ENCODE peak calls at places on chromosomes 3 and 15, in eight cellular contexts. L is left ventricle myocardium inferior, A is brain microvascular endothelial cell, W is endothelial cell, M is psoas muscle, D is GM20000, Y is AG04450, U is AG09309. P is an unnamed sample.

GRCh38 chr3:172446198-172446597 is 2.1 kb downstream of the GHSR start:
- DNase-seq in L (no peak), U (no peak), W (no peak), M (no peak), A (no peak), Y (no peak), D (no peak), P (no peak)

GRCh38 chr3:123789760-123790159 is 94.4 kb downstream of the MYLK start:
- DNase-seq in M (no peak), A (peak), Y (no peak), U (no peak), L (no peak), W (no peak), D (no peak), P (no peak)

GRCh38 chr15:70526221-70526973 is 237.0 kb downstream of the UACA start:
- DNase-seq in A (peak), U (peak), Y (no peak), M (peak), W (no peak), L (no peak), D (peak), P (peak)

GRCh38 chr3:180932819-180933218 is 20.3 kb downstream of the FXR1 start:
- DNase-seq in U (no peak), W (no peak), M (no peak), L (no peak), D (no peak), A (no peak), Y (no peak), P (no peak)

GRCh38 chr3:29759021-29759359 is 478.1 kb downstream of the RBMS3 start:
- DNase-seq in Y (peak), W (no peak), A (peak), L (no peak), D (no peak), M (no peak), U (peak), P (no peak)

GRCh38 chr3:85539232-85539631 is 580.4 kb downstream of the CADM2 start:
- DNase-seq in Y (no peak), L (no peak), A (no peak), M (no peak), D (no peak), W (no peak), U (no peak), P (no peak)

GRCh38 chr3:194984026-194984425 is 286.9 kb downstream of the XXYLT1 start:
- DNase-seq in L (no peak), U (no peak), W (no peak), Y (no peak), A (no peak), M (no peak), D (no peak), P (no peak)

GRCh38 chr3:107740992-107741896 is 218.5 kb downstream of the BBX start:
- DNase-seq in W (no peak), L (no peak), U (no peak), D (no peak), Y (no peak), M (no peak), A (no peak), P (no peak)

GRCh38 chr3:49618412-49618811 is 55.7 kb upstream of the APEH start:
- DNase-seq in U (no peak), M (no peak), Y (no peak), A (no peak), L (no peak), D (no peak), W (no peak), P (no peak)

GRCh38 chr3:129345971-129346370 is 67.3 kb downstream of the HMCES start:
- DNase-seq in A (no peak), Y (no peak), D (no peak), M (no peak), W (no peak), U (no peak), L (no peak), P (no peak)

GRCh38 chr3:129345281-129345680 is 66.6 kb downstream of the HMCES start:
- DNase-seq in A (no peak), D (no peak), U (no peak), W (no peak), Y (no peak), M (no peak), L (no peak), P (no peak)

GRCh38 chr3:129348734-129349133 is 70.1 kb downstream of the HMCES start:
- DNase-seq in U (no peak), Y (no peak), L (no peak), W (no peak), M (no peak), A (no peak), D (no peak), P (no peak)

GRCh38 chr3:129347446-129347845 is 68.8 kb downstream of the HMCES start:
- DNase-seq in U (no peak), L (no peak), Y (no peak), W (no peak), A (no peak), M (no peak), D (no peak), P (no peak)

GRCh38 chr3:129346690-129347440 is 68.2 kb downstream of the HMCES start:
- DNase-seq in M (no peak), D (no peak), W (no peak), Y (no peak), L (no peak), A (no peak), U (no peak), P (no peak)
- TF ChIP-seq CTCF in M (no peak), D (no peak), W (no peak), Y (no peak), L (no peak), A (no peak), U (no peak), P (no peak)

DNA sequence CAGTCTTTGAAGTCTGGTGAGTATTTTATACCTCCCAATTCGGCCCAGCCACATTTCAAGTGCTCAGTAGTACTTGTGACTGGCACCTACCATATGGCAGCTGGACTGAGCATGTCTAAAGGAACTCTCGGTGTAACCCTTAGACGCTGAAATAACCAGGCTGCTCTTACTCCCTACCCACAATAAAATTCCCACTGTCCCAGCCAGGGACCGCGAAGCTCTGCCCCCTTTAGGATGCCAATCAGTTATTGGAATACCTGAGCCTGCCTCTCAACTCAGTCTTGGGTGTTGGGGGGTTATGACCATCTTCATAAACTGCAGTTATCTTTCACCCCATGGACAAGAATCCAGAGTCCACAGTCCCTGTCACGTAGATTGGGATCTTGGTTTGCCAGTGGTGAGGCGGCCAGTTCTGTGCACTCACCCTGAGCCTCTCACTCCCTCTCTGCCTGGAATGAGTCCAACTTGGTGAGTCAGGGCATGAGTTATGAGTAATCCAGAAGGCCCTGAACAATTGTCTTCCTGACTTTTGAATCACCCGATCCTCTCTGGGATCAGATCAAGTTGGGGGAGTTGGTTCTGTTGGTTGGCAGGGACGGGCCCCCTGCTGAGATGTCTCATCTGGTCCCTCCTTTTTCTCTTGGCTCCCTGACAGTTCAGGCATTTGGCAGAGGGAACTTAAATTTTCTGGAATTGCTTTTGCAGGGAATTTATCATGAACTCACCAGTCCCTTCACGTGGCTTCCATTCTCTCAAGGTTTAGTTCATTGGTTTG is 120.1 kb upstream of the UBE2E1 start:
- DNase-seq in D (no peak), Y (peak), U (peak), M (peak), W (no peak), A (peak), L (peak), P (no peak)
- TF ChIP-seq CTCF in D (no peak), Y (no peak), U (no peak), M (no peak), W (no peak), A (no peak), L (no peak), P (no peak)

GRCh38 chr3:28050895-28051294 is 190.5 kb upstream of the CMC1 start:
- DNase-seq in A (peak), U (peak), Y (no peak), D (no peak), L (no peak), W (no peak), M (no peak), P (no peak)

GRCh38 chr3:28053759-28054158 is 187.7 kb upstream of the CMC1 start:
- DNase-seq in W (no peak), D (no peak), M (no peak), L (no peak), Y (no peak), U (peak), A (peak), P (no peak)

GRCh38 chr3:28050120-28050519 is 191.3 kb upstream of the CMC1 start:
- DNase-seq in U (no peak), M (no peak), D (no peak), Y (no peak), W (no peak), L (no peak), A (no peak), P (no peak)
- TF ChIP-seq CTCF in U (no peak), M (no peak), D (no peak), Y (no peak), W (no peak), L (no peak), A (no peak), P (no peak)

GRCh38 chr15:64841258-64842098 is at the start of gene PLEKHO2:
- DNase-seq in D (peak), M (peak), L (peak), A (peak), U (peak), W (peak), Y (peak), P (peak)
- TF ChIP-seq CTCF in D (peak), M (peak), L (peak), A (no peak), U (no peak), W (no peak), Y (no peak), P (peak)

GRCh38 chr3:188756241-188756640 is 415.5 kb upstream of the TPRG1 start:
- DNase-seq in M (no peak), W (no peak), U (no peak), Y (no peak), A (no peak), L (no peak), D (no peak), P (no peak)
- TF ChIP-seq CTCF in M (no peak), W (no peak), U (no peak), Y (no peak), A (no peak), L (no peak), D (no peak), P (no peak)

GRCh38 chr15:74724570-74725240 is 623 bp downstream of the CYP1A1 start:
- DNase-seq in D (no peak), M (no peak), W (no peak), Y (no peak), U (no peak), A (no peak), L (no peak), P (no peak)

GRCh38 chr15:74725241-74725774 is at the start of gene CYP1A1:
- DNase-seq in Y (no peak), M (no peak), W (peak), L (peak), U (no peak), D (no peak), A (no peak), P (no peak)

GRCh38 chr15:74727727-74728126 is 2.4 kb upstream of the CYP1A1 start:
- DNase-seq in A (no peak), M (no peak), W (no peak), L (peak), D (no peak), Y (no peak), U (no peak), P (no peak)

GRCh38 chr15:74726774-74727164 is 1.4 kb upstream of the CYP1A1 start:
- DNase-seq in L (no peak), M (no peak), A (no peak), D (no peak), Y (no peak), U (no peak), W (no peak), P (no peak)

GRCh38 chr15:74725845-74726773 is 781 bp upstream of the CYP1A1 start:
- DNase-seq in M (peak), W (peak), L (peak), Y (no peak), U (no peak), A (no peak), D (peak), P (peak)
- TF ChIP-seq CTCF in M (no peak), W (no peak), L (no peak), Y (no peak), U (no peak), A (peak), D (no peak), P (no peak)

GRCh38 chr3:187139126-187139894 is at the start of gene RPL39L:
- DNase-seq in W (peak), A (peak), L (peak), Y (peak), U (peak), D (peak), M (peak), P (peak)
- TF ChIP-seq CTCF in W (peak), A (peak), L (peak), Y (peak), U (peak), D (peak), M (peak), P (peak)

DNA sequence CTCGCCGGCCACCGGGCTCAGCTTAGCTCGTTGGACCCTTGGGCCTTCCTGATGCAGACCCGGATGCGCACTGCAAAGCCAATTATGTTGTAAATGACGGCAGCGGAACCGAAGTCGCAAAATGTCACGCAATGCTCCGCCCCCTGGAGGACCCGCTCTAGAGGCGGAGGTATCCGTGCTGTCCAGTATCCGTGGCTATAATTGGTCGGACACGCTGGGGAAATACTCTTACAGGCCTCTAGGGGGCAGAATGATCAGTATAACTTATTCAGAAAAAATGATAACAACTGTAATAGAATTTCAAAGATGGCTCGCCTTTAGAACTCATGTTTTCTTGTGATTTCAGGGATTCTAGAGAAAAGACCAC is at the start of gene PRR23B:
- DNase-seq in D (no peak), L (no peak), W (no peak), A (no peak), M (no peak), Y (no peak), U (no peak), P (no peak)
- TF ChIP-seq CTCF in D (no peak), L (no peak), W (peak), A (peak), M (no peak), Y (no peak), U (peak), P (no peak)

GRCh38 chr3:114469070-114469469 is 175.2 kb downstream of the TIGIT start:
- DNase-seq in A (no peak), U (no peak), M (no peak), W (no peak), Y (no peak), L (no peak), D (no peak), P (no peak)
- TF ChIP-seq CTCF in A (no peak), U (no peak), M (no peak), W (no peak), Y (no peak), L (no peak), D (no peak), P (no peak)

GRCh38 chr15:101723161-101723873 is 956 bp downstream of the TARS3 start:
- DNase-seq in D (peak), A (peak), L (no peak), Y (no peak), U (no peak), M (no peak), W (no peak), P (no peak)

GRCh38 chr15:101723874-101724674 is at the start of gene TARS3:
- DNase-seq in D (peak), L (peak), W (peak), M (peak), Y (peak), U (peak), A (peak), P (peak)

GRCh38 chr15:101724675-101725005 is 367 bp upstream of the TARS3 start:
- DNase-seq in U (no peak), Y (no peak), W (no peak), D (no peak), L (no peak), M (no peak), A (no peak), P (no peak)

GRCh38 chr15:101725073-101725472 is 800 bp upstream of the TARS3 start:
- DNase-seq in L (no peak), M (no peak), A (no peak), W (no peak), Y (no peak), D (no peak), U (no peak), P (no peak)

DNA sequence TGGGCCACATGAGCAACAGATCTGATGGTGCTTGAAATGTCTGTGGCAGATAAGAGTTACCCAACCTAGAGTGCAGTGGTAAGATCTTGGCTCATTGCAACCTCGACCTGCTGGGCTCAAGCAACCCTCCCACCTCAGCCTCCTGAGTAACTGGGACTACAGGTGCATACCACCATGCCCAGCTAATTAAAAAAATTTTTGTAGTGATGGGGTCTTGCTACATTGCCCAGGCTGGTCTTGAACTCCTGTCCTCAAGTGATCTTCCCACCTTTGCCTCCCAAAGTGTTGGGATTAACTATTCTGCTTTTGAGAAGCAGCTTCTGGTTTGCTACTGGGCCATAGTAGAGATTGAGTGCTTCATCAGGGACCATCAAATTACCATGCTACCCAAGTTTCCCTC is 2.9 kb upstream of the TARS3 start:
- DNase-seq in A (no peak), L (no peak), W (no peak), U (no peak), Y (no peak), M (no peak), D (no peak), P (no peak)
- TF ChIP-seq CTCF in A (no peak), L (no peak), W (no peak), U (no peak), Y (no peak), M (no peak), D (no peak), P (no peak)

P was measured in natural killer cell.